ENCODE peak calls at places on chromosome 16, in eight cellular contexts. C is SK-N-SH, M is hepatocyte, O is Karpas-422, L is PC-9, A is MM.1S, E is GM23248, X is PC-3. H is an unnamed sample.

GRCh38 chr16:24729243-24729966 is at the start of gene TNRC6A:
- DNase-seq in C (peak; percentile 97), M (peak; percentile 94), O (peak; percentile 95), L (peak; percentile 77), A (peak; percentile 89), E (peak; percentile 96), X (peak; percentile 74), H (peak; percentile 90)

GRCh38 chr16:56606071-56606687 is 2.2 kb upstream of the MT2A start:
- DNase-seq in C (no peak), M (peak; percentile 53), O (no peak), L (no peak), A (no peak), E (peak; percentile 89), X (peak; percentile 85), H (no peak)

GRCh38 chr16:69351309-69352027 is at the start of gene TMED6:
- DNase-seq in C (no peak), M (peak; percentile 78), O (no peak), L (no peak), A (no peak), E (no peak), X (no peak), H (no peak)

GRCh38 chr16:88953003-88953690 is 23.9 kb downstream of the CBFA2T3 start:
- DNase-seq in C (no peak), M (no peak), O (no peak), L (no peak), A (no peak), E (no peak), X (no peak), H (no peak)

GRCh38 chr16:89359296-89360147 is 130.8 kb downstream of the ANKRD11 start:
- DNase-seq in C (no peak), M (no peak), O (no peak), L (no peak), A (no peak), E (peak; percentile 36), X (no peak), H (no peak)

GRCh38 chr16:68371706-68372380 is 61.0 kb downstream of the PRMT7 start:
- DNase-seq in C (no peak), M (no peak), O (no peak), L (no peak), A (no peak), E (no peak), X (no peak), H (no peak)

GRCh38 chr16:50526249-50526648 is 21.9 kb upstream of the NKD1 start:
- DNase-seq in C (no peak), M (no peak), O (no peak), L (no peak), A (no peak), E (no peak), X (no peak), H (no peak)

GRCh38 chr16:89712476-89712805 is 8.3 kb downstream of the VPS9D1 start:
- DNase-seq in C (peak; percentile 58), M (peak; percentile 17), O (peak; percentile 62), L (peak; percentile 35), A (no peak), E (peak; percentile 25), X (peak; percentile 18), H (peak; percentile 40)

GRCh38 chr16:8885674-8886592 is 3.8 kb downstream of the LITAFD start:
- DNase-seq in C (peak; percentile 69), M (peak; percentile 81), O (no peak), L (no peak), A (no peak), E (peak; percentile 69), X (peak; percentile 55), H (no peak)

GRCh38 chr16:7334801-7335560 is 2.3 kb downstream of the RBFOX1 start:
- DNase-seq in C (no peak), M (peak; percentile 11), O (no peak), L (no peak), A (no peak), E (no peak), X (no peak), H (no peak)

GRCh38 chr16:48613061-48613957 is 3.3 kb upstream of the N4BP1 start:
- DNase-seq in C (no peak), M (peak; percentile 74), O (no peak), L (peak; percentile 80), A (peak; percentile 58), E (peak; percentile 49), X (peak; percentile 42), H (peak; percentile 35)

GRCh38 chr16:88883946-88884345 is 17.5 kb upstream of the PABPN1L start:
- DNase-seq in C (no peak), M (no peak), O (no peak), L (no peak), A (no peak), E (no peak), X (no peak), H (no peak)

GRCh38 chr16:75273054-75273925 is 21.9 kb upstream of the BCAR1 start:
- DNase-seq in C (no peak), M (peak; percentile 40), O (no peak), L (peak; percentile 63), A (no peak), E (peak; percentile 71), X (peak; percentile 59), H (no peak)

GRCh38 chr16:19432429-19432828 is 14.7 kb downstream of the TMC5 start:
- DNase-seq in C (no peak), M (peak; percentile 72), O (no peak), L (peak; percentile 98), A (no peak), E (no peak), X (peak; percentile 48), H (no peak)

GRCh38 chr16:85927326-85927725 is 28.4 kb downstream of the IRF8 start:
- DNase-seq in C (no peak), M (no peak), O (no peak), L (no peak), A (no peak), E (no peak), X (no peak), H (no peak)

GRCh38 chr16:85928411-85928820 is 29.5 kb downstream of the IRF8 start:
- DNase-seq in C (no peak), M (peak; percentile 51), O (peak; percentile 74), L (no peak), A (no peak), E (peak; percentile 60), X (no peak), H (no peak)

GRCh38 chr16:85927938-85928337 is 29.0 kb downstream of the IRF8 start:
- DNase-seq in C (no peak), M (no peak), O (peak; percentile 67), L (no peak), A (no peak), E (no peak), X (no peak), H (no peak)

GRCh38 chr16:85930321-85930720 is 31.4 kb downstream of the IRF8 start:
- DNase-seq in C (no peak), M (no peak), O (no peak), L (no peak), A (no peak), E (no peak), X (no peak), H (no peak)

GRCh38 chr16:85929259-85929704 is 30.3 kb downstream of the IRF8 start:
- DNase-seq in C (no peak), M (no peak), O (no peak), L (no peak), A (no peak), E (no peak), X (peak; percentile 25), H (no peak)
- H3K9me2 ChIP-seq in C (no peaks in the 10 kb centered on the region), M (no peaks in the 10 kb centered on the region), O (no peaks in the 10 kb centered on the region), L (no peaks in the 10 kb centered on the region), A (no peaks in the 10 kb centered on the region), E (no peaks in the 10 kb centered on the region), X (no peaks in the 10 kb centered on the region), H (no peaks in the 10 kb centered on the region)

GRCh38 chr16:2029350-2029749 is 2.6 kb downstream of the NHERF2 start:
- DNase-seq in C (no peak), M (no peak), O (no peak), L (no peak), A (no peak), E (no peak), X (no peak), H (no peak)

GRCh38 chr16:2028146-2028545 is 1.4 kb downstream of the NHERF2 start:
- DNase-seq in C (no peak), M (no peak), O (no peak), L (no peak), A (peak; percentile 5), E (no peak), X (no peak), H (no peak)

GRCh38 chr16:2030036-2030435 is 3.3 kb downstream of the NHERF2 start:
- DNase-seq in C (no peak), M (no peak), O (no peak), L (no peak), A (no peak), E (no peak), X (no peak), H (no peak)

GRCh38 chr16:2027024-2028010 is 615 bp downstream of the NHERF2 start:
- DNase-seq in C (peak; percentile 72), M (no peak), O (no peak), L (no peak), A (peak; percentile 7), E (peak; percentile 72), X (peak; percentile 43), H (peak; percentile 44)

GRCh38 chr16:2028620-2029220 is 2.0 kb downstream of the NHERF2 start:
- DNase-seq in C (no peak), M (no peak), O (no peak), L (no peak), A (no peak), E (no peak), X (no peak), H (no peak)
- H3K27ac ChIP-seq in C (no peak overlapping the region), M (no peak overlapping the region), O (no peak overlapping the region), L (no peak overlapping the region), A (no peak overlapping the region), E (no peak overlapping the region), X (no peak overlapping the region), H (no peak overlapping the region)

GRCh38 chr16:85177448-85177846 is 65.2 kb upstream of the CIBAR2 start:
- DNase-seq in C (no peak), M (no peak), O (no peak), L (peak; percentile 18), A (no peak), E (no peak), X (no peak), H (no peak)
- H3K9me2 ChIP-seq in C (no peaks in the 10 kb centered on the region), M (no peaks in the 10 kb centered on the region), O (no peaks in the 10 kb centered on the region), L (no peaks in the 10 kb centered on the region), A (no peaks in the 10 kb centered on the region), E (no peaks in the 10 kb centered on the region), X (no peaks in the 10 kb centered on the region), H (no peaks in the 10 kb centered on the region)

GRCh38 chr16:1780677-1781072 is 1.7 kb downstream of the SPSB3 start:
- DNase-seq in C (no peak), M (no peak), O (no peak), L (no peak), A (no peak), E (no peak), X (no peak), H (no peak)

GRCh38 chr16:1782408-1783247 is at the start of the genes NUBP2 and SPSB3:
- DNase-seq in C (peak; percentile 97), M (peak; percentile 100), O (peak; percentile 100), L (peak; percentile 99), A (peak; percentile 100), E (peak; percentile 100), X (peak; percentile 98), H (peak; percentile 100)

GRCh38 chr16:1779741-1780676 is 2.4 kb downstream of the SPSB3 start:
- DNase-seq in C (no peak), M (no peak), O (no peak), L (no peak), A (no peak), E (no peak), X (no peak), H (no peak)

GRCh38 chr16:1781254-1781653 is 1.1 kb downstream of the SPSB3 start:
- DNase-seq in C (no peak), M (no peak), O (no peak), L (no peak), A (no peak), E (no peak), X (no peak), H (no peak)

GRCh38 chr16:1781758-1782407 is 488 bp downstream of the SPSB3 start:
- DNase-seq in C (peak; percentile 70), M (no peak), O (peak; percentile 78), L (peak; percentile 55), A (peak; percentile 25), E (peak; percentile 72), X (no peak), H (peak; percentile 36)
- H3K27ac ChIP-seq in C (peak overlapping the region; percentile 32), M (peak overlapping the region; percentile 62), O (peak overlapping the region; percentile 32), L (peak overlapping the region; percentile 50), A (peak overlapping the region; percentile 43), E (peak overlapping the region; percentile 34), X (no peak overlapping the region), H (peak overlapping the region; percentile 44)